ENCODE peak calls at places on chromosomes 16 and 17, in ten cellular contexts. N is HFFc6, X is IMR-90, D is stomach, J is fibroblast of the aortic adventitia, H is choroid plexus epithelial cell, F is RWPE1, S is GM10248, Q is left ventricle myocardium inferior, L is colonic mucosa. M is an unnamed sample.

GRCh38 chr17:69567130-69567529 is 152.6 kb downstream of the MAP2K6 start:
- DNase-seq in J (no peak), Q (no peak), F (no peak), S (no peak), L (no peak), N (no peak), D (no peak), H (peak; percentile 41), X (peak; percentile 31), M (peak; percentile 22)

GRCh38 chr16:86569843-86570447 is 3.3 kb downstream of the FOXC2 start:
- DNase-seq in N (no peak), J (no peak), X (no peak), S (no peak), L (no peak), F (no peak), H (peak; percentile 12), Q (no peak), D (no peak), M (no peak)

GRCh38 chr16:89924298-89924924 is 1.3 kb downstream of the TUBB3 start:
- DNase-seq in D (no peak), F (no peak), S (no peak), X (peak; percentile 44), J (peak; percentile 48), N (peak; percentile 52), Q (no peak), L (no peak), H (peak; percentile 67), M (no peak)

GRCh38 chr17:43169561-43170139 is 1.4 kb upstream of the NBR1 start:
- DNase-seq in Q (peak; percentile 19), J (peak; percentile 15), D (peak; percentile 66), F (peak; percentile 32), N (peak; percentile 32), L (peak; percentile 54), H (peak; percentile 42), S (peak; percentile 22), X (peak; percentile 26), M (no peak)

GRCh38 chr16:30567160-30567990 is 4.1 kb downstream of the ZNF688 start:
- DNase-seq in X (peak; percentile 27), F (peak; percentile 25), S (no peak), J (peak; percentile 18), Q (no peak), N (no peak), D (no peak), H (no peak), L (no peak), M (peak; percentile 85)

GRCh38 chr17:17757391-17757791 is 76.1 kb downstream of the RAI1 start:
- DNase-seq in F (no peak), N (no peak), H (no peak), S (no peak), J (no peak), X (no peak), Q (no peak), L (no peak), D (no peak), M (no peak)

GRCh38 chr16:69143116-69143515 is 10.7 kb downstream of the UTP4 start:
- DNase-seq in F (no peak), X (no peak), S (no peak), J (no peak), L (peak; percentile 45), Q (no peak), D (no peak), H (peak; percentile 16), N (no peak), M (no peak)

GRCh38 chr17:5821057-5821456 is 236.7 kb upstream of the NLRP1 start:
- DNase-seq in D (no peak), F (peak; percentile 17), J (no peak), X (peak; percentile 29), Q (no peak), H (no peak), S (no peak), N (no peak), L (no peak), M (peak; percentile 42)

DNA sequence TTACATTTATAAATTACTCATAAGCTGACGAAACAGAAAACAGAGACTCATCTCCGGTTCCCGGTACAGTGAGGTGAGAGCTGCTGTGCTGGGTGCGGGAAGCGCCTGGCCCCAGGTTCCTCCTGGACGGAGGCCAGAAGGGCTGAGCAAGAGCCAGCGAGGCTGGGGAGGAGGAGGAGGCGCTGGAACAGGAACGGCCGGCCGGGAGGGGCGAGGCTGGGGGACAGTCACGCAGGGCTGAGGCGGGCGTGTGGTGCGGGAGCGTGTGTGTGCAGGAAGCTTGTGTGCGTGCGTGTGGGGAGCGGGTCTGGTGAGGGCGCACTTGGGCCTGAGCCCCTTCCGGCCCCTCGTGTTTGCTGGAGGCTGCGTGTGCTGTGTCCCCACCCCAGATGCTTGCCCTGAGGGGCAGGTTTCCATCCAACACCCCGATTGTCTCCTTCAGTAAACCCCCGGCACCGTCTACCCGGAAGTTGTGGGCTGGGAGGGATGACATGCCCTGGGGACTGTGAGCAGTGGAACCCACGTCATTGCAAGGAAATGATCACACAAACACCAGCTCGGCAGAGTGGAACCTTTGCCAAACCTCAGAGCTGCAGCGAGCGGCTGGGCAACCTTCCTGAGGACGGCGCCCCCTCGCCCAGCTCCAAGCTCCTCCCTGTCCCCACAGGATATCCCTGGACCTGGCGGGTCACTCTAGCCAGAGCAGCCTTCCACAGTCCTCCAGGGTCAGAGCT is 19.4 kb downstream of the CD7 start:
- DNase-seq in L (peak; percentile 94), N (peak; percentile 89), F (peak; percentile 89), J (peak; percentile 94), S (peak; percentile 88), H (peak; percentile 94), D (peak; percentile 92), X (peak; percentile 96), Q (peak; percentile 85), M (peak; percentile 98)
- TF ChIP-seq CTCF in L (no peak), N (peak; percentile 32), F (no peak), J (no peak), S (peak; percentile 4), H (no peak), D (no peak), X (no peak), Q (no peak), M (no peak)

GRCh38 chr16:1145383-1146100 is 7.4 kb upstream of the CACNA1H start:
- DNase-seq in L (no peak), J (no peak), S (no peak), H (peak; percentile 21), Q (no peak), D (no peak), N (no peak), F (no peak), X (no peak), M (no peak)
- TF ChIP-seq CTCF in L (no peak), J (no peak), S (no peak), H (no peak), Q (no peak), D (no peak), N (no peak), F (no peak), X (no peak), M (no peak)

GRCh38 chr17:50114401-50114800 is 15.6 kb downstream of the SAMD14 start:
- DNase-seq in J (no peak), L (no peak), H (no peak), N (no peak), X (no peak), F (no peak), S (no peak), Q (no peak), D (no peak), M (no peak)

GRCh38 chr17:50113624-50114320 is 16.2 kb downstream of the SAMD14 start:
- DNase-seq in L (no peak), F (no peak), D (no peak), S (no peak), Q (no peak), N (no peak), X (no peak), J (no peak), H (no peak), M (no peak)

GRCh38 chr17:50115744-50116143 is 14.2 kb downstream of the SAMD14 start:
- DNase-seq in X (no peak), F (no peak), S (no peak), D (peak; percentile 63), J (no peak), N (no peak), H (no peak), Q (no peak), L (no peak), M (no peak)

GRCh38 chr17:50112694-50113093 is 17.3 kb downstream of the SAMD14 start:
- DNase-seq in D (no peak), H (no peak), Q (no peak), L (no peak), X (no peak), S (no peak), J (no peak), F (no peak), N (no peak), M (no peak)

DNA sequence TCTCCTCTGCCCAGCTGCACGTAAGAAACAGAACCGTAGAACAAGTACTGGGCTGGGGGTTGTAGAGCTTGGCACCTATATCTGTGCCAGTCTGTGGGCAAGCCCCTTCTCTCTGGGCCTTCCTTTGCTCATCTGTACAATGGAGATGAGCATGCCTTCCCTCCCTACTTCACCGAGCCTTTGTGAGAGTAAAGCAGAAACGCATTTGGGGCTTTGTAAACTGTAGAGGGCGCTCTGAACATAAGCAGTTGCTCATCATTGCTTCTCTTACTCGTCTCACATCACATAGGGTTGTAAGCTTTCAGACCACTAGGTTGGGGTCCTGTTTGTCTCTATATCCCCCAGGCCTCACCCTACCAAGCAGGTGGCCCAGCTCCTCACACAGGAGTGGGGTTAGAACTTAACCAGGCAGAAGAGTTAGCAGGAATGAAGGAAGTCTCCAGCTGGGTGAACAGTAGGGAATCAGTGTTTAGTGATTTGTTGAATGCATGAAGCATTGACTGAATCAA is 15.1 kb downstream of the SAMD14 start:
- DNase-seq in L (peak; percentile 70), D (peak; percentile 45), X (peak; percentile 70), Q (no peak), N (peak; percentile 53), S (peak; percentile 68), F (no peak), H (peak; percentile 87), J (peak; percentile 78), M (peak; percentile 68)
- TF ChIP-seq CTCF in L (peak; percentile 34), D (peak; percentile 18), X (peak; percentile 64), Q (peak; percentile 67), N (peak; percentile 81), S (peak; percentile 69), F (peak; percentile 54), H (peak; percentile 81), J (peak; percentile 77), M (peak; percentile 46)

GRCh38 chr17:33294994-33295393 is 1.9 kb upstream of the ASIC2 start:
- DNase-seq in N (no peak), Q (no peak), X (no peak), L (no peak), J (no peak), D (no peak), F (no peak), H (no peak), S (no peak), M (no peak)

GRCh38 chr17:33291248-33292183 is 1.6 kb downstream of the ASIC2 start:
- DNase-seq in D (no peak), J (no peak), X (peak; percentile 31), N (no peak), Q (no peak), L (peak; percentile 38), S (no peak), H (peak; percentile 20), F (peak; percentile 13), M (no peak)

GRCh38 chr17:33292981-33293867 is at the start of gene ASIC2:
- DNase-seq in J (no peak), Q (no peak), H (no peak), X (peak; percentile 4), N (no peak), L (peak; percentile 65), S (no peak), D (no peak), F (peak; percentile 53), M (no peak)

GRCh38 chr17:33290156-33290697 is 2.9 kb downstream of the ASIC2 start:
- DNase-seq in J (no peak), Q (no peak), N (no peak), L (no peak), X (no peak), S (no peak), F (no peak), H (no peak), D (no peak), M (no peak)

DNA sequence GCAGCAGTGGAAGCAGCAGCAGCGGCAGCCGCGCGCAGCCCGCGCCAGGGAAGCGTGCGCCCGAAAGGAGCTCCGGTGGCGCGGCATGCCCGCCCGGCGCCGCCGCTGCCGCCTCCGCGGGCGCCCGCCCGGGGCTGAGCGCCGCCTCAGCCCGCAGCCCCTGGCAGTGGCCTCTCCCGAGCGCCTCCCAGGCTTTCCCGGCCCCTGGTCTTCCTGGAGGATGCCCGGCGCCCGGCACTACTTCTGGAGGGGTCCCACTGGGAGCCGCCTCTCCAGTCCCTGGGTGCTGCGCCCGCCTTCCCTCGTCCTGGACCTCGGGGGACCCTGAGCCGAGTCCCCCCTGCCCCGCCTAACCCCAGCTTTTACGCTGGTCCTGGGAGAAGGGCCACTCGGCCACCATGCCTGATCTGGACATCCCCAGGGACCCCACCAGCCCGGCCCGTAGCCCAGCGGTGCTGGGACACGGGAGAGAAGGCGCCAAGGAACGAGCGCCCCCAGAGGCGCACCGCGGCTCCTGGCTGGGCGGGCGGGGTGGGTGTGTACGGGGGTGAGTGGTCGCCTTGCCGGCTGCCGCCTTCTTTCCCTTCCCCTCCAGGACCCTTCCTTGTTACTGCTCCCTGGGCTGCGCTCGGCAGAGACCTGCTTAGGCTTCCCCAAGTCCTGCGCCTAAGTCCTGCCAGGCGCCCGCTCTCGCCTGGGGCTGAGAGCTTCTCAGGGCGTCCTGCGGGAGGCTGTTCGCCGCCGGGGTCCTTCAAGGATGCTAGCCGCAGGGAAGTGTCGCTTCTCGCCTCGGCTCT is 713 bp downstream of the ASIC2 start:
- DNase-seq in S (peak; percentile 19), N (no peak), L (peak; percentile 62), Q (no peak), H (peak; percentile 12), F (peak; percentile 6), D (no peak), X (peak; percentile 20), J (peak; percentile 2), M (no peak)
- TF ChIP-seq CTCF in S (no peak), N (no peak), L (no peak), Q (peak; percentile 29), H (no peak), F (peak; percentile 68), D (no peak), X (peak; percentile 30), J (peak; percentile 2), M (peak; percentile 18)